ENCODE peak calls at places on chromosomes 5 and 9, in ten cellular contexts. M is AG04450, A is breast epithelium, O is spleen, K is vagina, I is IMR-90, X is psoas muscle, H is lower lobe of right lung, C is cardiac muscle cell, Z is upper lobe of right lung. W is an unnamed sample. For H3K27me3 and H3K9me3, the result is how much of the 10 kb centered on the place peaks cover.

GRCh38 chr9:85740821-85741111 is 988 bp downstream of the AGTPBP1 start:
- DNase-seq in Z (no peak), H (no peak), O (no peak), I (peak), K (no peak), X (no peak), A (no peak), M (no peak), C (no peak), W (no peak)

GRCh38 chr9:86355814-86356213 is 1.6 kb upstream of the TUT7 start:
- DNase-seq in M (no peak), X (no peak), Z (no peak), I (no peak), O (no peak), H (no peak), C (no peak), K (no peak), A (no peak), W (no peak)

GRCh38 chr9:113536483-113537226 is 73.1 kb downstream of the RGS3 start:
- DNase-seq in C (peak), M (no peak), A (no peak), K (no peak), I (no peak), Z (no peak), X (peak), H (no peak), O (peak), W (peak)

GRCh38 chr5:172379481-172379880 is 74.8 kb downstream of the SH3PXD2B start:
- DNase-seq in X (no peak), C (no peak), M (no peak), I (no peak), O (no peak), A (no peak), Z (no peak), K (no peak), H (no peak), W (no peak)

GRCh38 chr9:31394040-31394473 is 990.4 kb upstream of the ACO1 start:
- DNase-seq in K (no peak), I (no peak), Z (no peak), A (no peak), O (no peak), C (peak), M (no peak), H (no peak), X (no peak), W (no peak)

GRCh38 chr5:2005101-2006041 is 122.6 kb upstream of the IRX4 start:
- DNase-seq in K (peak), O (no peak), Z (no peak), C (no peak), M (no peak), A (no peak), H (no peak), I (no peak), X (no peak), W (no peak)

GRCh38 chr5:45694255-45694834 is 1.8 kb downstream of the HCN1 start:
- DNase-seq in M (no peak), A (no peak), O (no peak), I (no peak), K (no peak), H (no peak), X (no peak), Z (no peak), C (peak), W (no peak)

GRCh38 chr5:176180339-176180738 is 57.9 kb upstream of the SIMC1 start:
- DNase-seq in K (no peak), I (peak), X (no peak), O (no peak), H (no peak), M (no peak), A (no peak), C (no peak), Z (no peak), W (no peak)

GRCh38 chr5:167171056-167171455 is 1120.4 kb upstream of the WWC1 start:
- DNase-seq in M (no peak), H (no peak), I (no peak), K (no peak), X (no peak), Z (no peak), A (no peak), C (no peak), O (no peak), W (no peak)

GRCh38 chr5:143194206-143194605 is 209.3 kb downstream of the NR3C1 start:
- DNase-seq in I (peak), M (no peak), O (no peak), C (peak), Z (no peak), A (no peak), X (no peak), K (no peak), H (no peak), W (no peak)

GRCh38 chr5:171660438-171660837 is 125.2 kb upstream of the SMIM23 start:
- DNase-seq in O (no peak), H (no peak), X (no peak), M (no peak), C (no peak), A (no peak), I (no peak), Z (no peak), K (no peak), W (no peak)

GRCh38 chr9:77751341-77752091 is 103.4 kb upstream of the GNA14 start:
- DNase-seq in Z (no peak), X (no peak), A (no peak), I (peak), H (no peak), O (no peak), K (no peak), C (peak), M (peak), W (no peak)

GRCh38 chr5:169201597-169201996 is 99.3 kb downstream of the SLIT3 start:
- DNase-seq in O (no peak), K (no peak), Z (no peak), A (no peak), H (no peak), I (no peak), C (no peak), M (no peak), X (no peak), W (no peak)

GRCh38 chr5:58466939-58467338 is 7.1 kb upstream of the PLK2 start:
- DNase-seq in C (peak), M (no peak), H (no peak), X (no peak), K (no peak), Z (no peak), O (no peak), I (peak), A (no peak), W (no peak)

DNA sequence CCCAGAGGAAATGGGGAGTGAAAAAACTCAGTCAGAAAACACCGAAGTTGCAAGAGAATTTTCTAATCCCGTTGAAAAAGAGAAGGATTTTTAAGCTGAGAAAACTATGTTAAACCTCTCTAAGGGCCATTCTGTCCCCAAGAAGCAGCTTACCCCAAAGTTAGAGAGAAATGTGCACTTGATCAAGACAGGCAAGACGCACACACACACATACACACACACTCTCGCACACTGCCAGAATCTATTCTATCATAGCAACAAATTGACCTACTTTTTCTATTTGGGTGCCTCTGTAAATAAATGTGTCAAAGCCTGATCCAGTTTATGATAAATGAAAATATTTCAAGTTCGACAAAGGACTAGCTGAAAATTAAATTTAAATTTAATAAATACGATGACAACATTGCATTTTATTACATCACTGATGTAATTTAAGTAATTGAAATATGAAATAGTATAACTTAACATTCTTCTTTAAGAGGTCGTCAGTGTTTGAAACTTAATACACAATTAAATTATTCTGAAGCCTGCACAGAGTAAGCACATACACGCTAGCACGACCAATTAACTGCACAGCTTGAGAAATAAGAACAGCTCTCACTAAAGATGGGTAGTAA is 5.9 kb downstream of the NFIL3 start:
- DNase-seq in O (no peak), M (no peak), A (no peak), K (no peak), C (no peak), X (no peak), I (no peak), H (no peak), Z (no peak), W (no peak)
- H3K27me3 ChIP-seq in O (under half), M (under half), A (under half), K (under half), C (under half), X (under half), I (under half), H (under half), Z (under half), W (under half)

DNA sequence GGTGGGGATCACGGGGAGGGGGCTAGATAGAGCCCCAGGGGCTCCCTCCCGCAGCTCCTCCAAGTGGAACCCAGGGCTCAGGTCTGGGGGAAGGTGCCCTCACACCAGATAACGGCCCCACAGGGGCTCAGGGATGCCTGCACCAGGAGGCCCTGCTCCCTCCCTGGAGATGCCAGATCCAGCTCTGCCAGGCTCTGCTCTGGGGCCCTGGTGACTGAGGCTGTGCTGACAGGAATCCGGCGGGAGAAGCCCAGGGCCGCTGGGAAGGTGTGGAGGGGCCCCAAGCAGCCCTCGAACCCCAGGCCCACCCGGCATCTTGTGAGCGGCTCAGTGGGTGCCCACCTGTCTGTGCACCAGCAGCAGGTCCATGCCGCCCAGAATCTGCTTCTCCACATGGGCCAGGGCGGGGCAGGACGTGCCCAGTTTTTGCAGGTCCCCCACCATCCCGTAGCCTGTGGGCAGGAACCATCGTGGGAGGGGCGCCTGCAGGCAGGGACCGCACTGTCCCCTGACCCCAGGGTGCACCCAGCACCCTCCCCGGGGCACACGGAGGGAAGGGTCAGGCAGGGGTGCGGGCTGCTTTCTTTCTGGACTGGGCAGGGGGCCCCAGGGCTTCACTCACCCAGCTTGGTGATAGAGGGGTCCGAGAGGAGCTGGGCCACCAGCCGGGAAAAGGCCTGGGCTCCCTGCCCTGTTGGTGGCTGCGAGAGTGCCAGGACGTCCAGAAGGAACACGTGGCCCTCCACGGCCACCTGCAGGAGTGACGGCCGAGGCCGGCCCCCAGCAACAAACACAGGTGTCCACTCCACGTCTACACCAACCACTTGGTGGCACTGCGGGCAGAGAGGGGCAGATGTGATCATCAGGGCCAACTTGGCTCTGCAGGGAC is 48.9 kb upstream of the NRARP start:
- DNase-seq in H (no peak), X (no peak), A (no peak), C (no peak), O (no peak), M (no peak), Z (no peak), I (no peak), K (no peak), W (no peak)
- H3K9me3 ChIP-seq in H (under half), X (under half), A (under half), C (under half), O (under half), M (half or more), Z (under half), I (under half), K (under half), W (under half)

GRCh38 chr9:137606005-137606601 is 617 bp downstream of the ARRDC1 start:
- DNase-seq in C (no peak), O (peak), Z (peak), K (no peak), I (no peak), X (peak), A (no peak), M (no peak), H (peak), W (no peak)

GRCh38 chr9:137604345-137605145 is 941 bp upstream of the ARRDC1 start:
- DNase-seq in M (no peak), O (no peak), Z (no peak), K (no peak), C (no peak), H (peak), I (no peak), A (no peak), X (no peak), W (no peak)

GRCh38 chr9:137607141-137607857 is 1.8 kb downstream of the ARRDC1 start:
- DNase-seq in K (peak), H (no peak), I (peak), Z (peak), O (peak), C (no peak), A (no peak), X (no peak), M (no peak), W (no peak)

GRCh38 chr9:137606734-137607138 is 1.2 kb downstream of the ARRDC1 start:
- DNase-seq in Z (no peak), A (no peak), I (no peak), K (no peak), X (peak), O (peak), M (no peak), C (no peak), H (peak), W (no peak)

GRCh38 chr9:137605146-137606004 is at the start of gene ARRDC1:
- DNase-seq in O (peak), M (peak), H (peak), K (no peak), A (peak), C (peak), I (peak), Z (peak), X (peak), W (peak)
- TF ChIP-seq CTCF in O (peak), M (no peak), H (no peak), K (no peak), A (no peak), C (no peak), I (no peak), Z (no peak), X (no peak), W (no peak)

DNA sequence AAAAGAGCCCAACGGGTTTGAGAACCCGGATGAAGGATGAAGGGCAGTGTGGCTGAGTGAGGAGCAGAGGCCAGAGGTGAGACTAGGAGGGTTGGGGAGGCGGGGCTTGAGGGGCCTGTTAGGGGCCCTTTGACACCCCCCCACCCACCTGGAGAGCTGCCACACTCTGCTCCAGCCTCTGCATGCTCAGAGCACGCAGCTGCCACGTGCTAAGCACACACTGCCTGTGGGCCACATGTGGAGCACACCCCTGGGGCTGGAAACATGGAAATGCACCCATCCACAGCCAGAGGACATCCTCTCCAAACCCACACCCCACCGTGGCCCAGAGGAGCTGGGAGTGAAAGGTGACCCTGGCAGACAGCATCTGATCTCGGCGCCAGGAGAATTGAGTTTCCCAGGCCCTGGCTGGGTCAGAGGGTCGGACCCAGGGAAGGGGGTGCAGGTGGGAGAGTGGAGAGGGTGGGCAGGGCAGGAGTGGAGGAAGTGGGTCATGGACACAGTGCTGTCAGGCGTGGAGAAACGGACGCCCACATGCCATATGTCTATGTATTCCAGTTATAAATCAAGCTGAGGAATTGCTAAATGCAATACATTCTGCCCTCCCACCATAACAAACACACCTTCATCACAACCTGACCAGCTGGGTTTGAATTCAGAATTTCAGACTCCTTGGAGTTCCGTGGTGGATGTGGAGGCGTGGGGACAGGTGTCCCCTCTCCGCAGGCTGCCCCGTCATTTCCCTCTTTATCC is 5.9 kb downstream of the DNM1 start:
- DNase-seq in Z (no peak), O (no peak), M (no peak), I (no peak), A (no peak), K (no peak), C (no peak), H (no peak), X (no peak), W (no peak)
- H3K27me3 ChIP-seq in Z (under half), O (under half), M (under half), I (under half), A (under half), K (under half), C (under half), H (under half), X (under half), W (under half)

GRCh38 chr5:110823571-110823970 is 84.8 kb downstream of the SLC25A46 start:
- DNase-seq in M (no peak), X (no peak), H (no peak), K (no peak), O (no peak), Z (no peak), C (no peak), A (no peak), I (no peak), W (no peak)

GRCh38 chr5:110824936-110825441 is 86.2 kb downstream of the SLC25A46 start:
- DNase-seq in I (no peak), X (no peak), Z (no peak), M (no peak), K (no peak), A (no peak), O (no peak), H (no peak), C (no peak), W (no peak)
- H3K9me3 ChIP-seq in I (under half), X (under half), Z (under half), M (under half), K (under half), A (under half), O (under half), H (under half), C (under half), W (under half)

GRCh38 chr5:9739135-9739534 is 109.0 kb upstream of the TAS2R1 start:
- DNase-seq in H (no peak), K (no peak), O (no peak), C (no peak), M (no peak), X (no peak), A (no peak), Z (no peak), I (no peak), W (no peak)
- TF ChIP-seq CTCF in H (no peak), K (no peak), O (no peak), C (no peak), M (no peak), X (no peak), A (no peak), Z (no peak), I (no peak), W (no peak)

GRCh38 chr5:87949665-87950640 is 318.7 kb downstream of the TMEM161B start:
- DNase-seq in K (no peak), O (no peak), A (no peak), X (no peak), M (no peak), Z (no peak), C (no peak), H (no peak), I (no peak), W (no peak)
- H3K27me3 ChIP-seq in K (under half), O (under half), A (under half), X (under half), M (under half), Z (under half), C (under half), H (under half), I (under half), W (under half)

DNA sequence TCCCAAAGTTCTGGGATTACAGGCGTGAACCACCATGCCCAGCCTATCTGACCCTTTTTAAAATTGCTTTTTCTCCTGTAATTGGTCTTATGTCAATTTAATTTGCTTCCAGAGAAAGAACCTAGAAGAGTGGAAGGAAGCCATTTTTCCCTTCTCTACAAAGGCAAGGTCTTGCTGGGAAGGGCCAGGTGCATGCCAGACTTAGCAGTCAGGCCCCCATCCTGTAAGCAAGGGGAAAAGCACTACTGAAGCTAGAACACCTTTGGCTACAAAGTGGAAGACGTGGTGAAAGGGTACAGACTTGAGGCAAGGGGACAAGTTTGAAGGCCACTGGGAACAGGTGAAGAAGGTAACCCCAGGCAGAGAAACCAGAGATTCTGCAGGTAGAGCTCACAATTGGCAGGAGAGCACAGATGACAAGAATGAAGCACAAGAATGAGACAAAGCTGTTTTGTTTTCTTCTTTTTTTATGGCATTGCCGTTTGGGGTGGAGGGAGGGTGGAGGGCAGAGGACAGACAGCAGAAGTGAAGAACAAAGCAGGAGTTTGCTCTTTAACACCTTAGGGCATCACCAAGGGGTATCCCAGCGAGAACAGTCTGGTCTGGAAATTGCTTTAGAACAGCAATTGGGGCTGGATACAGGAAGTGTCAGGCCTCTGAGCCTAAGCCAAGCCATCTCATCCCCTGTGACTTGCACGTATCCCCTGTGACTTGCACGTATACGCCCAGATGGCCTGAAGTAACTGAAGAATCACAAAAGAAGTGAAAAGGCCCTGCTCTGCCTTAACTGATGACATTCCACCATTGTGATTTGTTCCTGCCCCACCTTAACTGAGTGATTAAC is 72.8 kb downstream of the SERINC5 start:
- DNase-seq in H (no peak), X (no peak), Z (no peak), O (no peak), I (no peak), C (no peak), M (no peak), A (no peak), K (no peak), W (no peak)
- H3K9me3 ChIP-seq in H (under half), X (under half), Z (under half), O (under half), I (under half), C (under half), M (under half), A (under half), K (under half), W (under half)

GRCh38 chr5:34522599-34523381 is 133.3 kb upstream of the RAI14 start:
- DNase-seq in K (peak), M (peak), A (peak), Z (no peak), I (peak), H (peak), C (peak), O (no peak), X (no peak), W (no peak)
- TF ChIP-seq CTCF in K (peak), M (peak), A (peak), Z (peak), I (peak), H (peak), C (peak), O (peak), X (peak), W (peak)

GRCh38 chr5:609506-609905 is 2.6 kb upstream of the CEP72 start:
- DNase-seq in Z (no peak), C (no peak), I (no peak), A (no peak), H (no peak), X (no peak), O (peak), K (no peak), M (no peak), W (peak)
- H3K27me3 ChIP-seq in Z (under half), C (under half), I (under half), A (under half), H (under half), X (under half), O (under half), K (under half), M (under half), W (under half)

W was measured in RWPE2.